ENCODE peak calls at places on chromosomes 3 and 15, in four cellular contexts. W, H, I and B are unnamed samples.

GRCh38 chr15:40161693-40162401 is 978 bp downstream of the BUB1B start:
- DNase-seq in W (no peak), I (peak; percentile 12), H (no peak), B (no peak)

GRCh38 chr3:48232734-48233133 is 8.2 kb upstream of the ZNF589 start:
- DNase-seq in H (peak; percentile 69), I (peak; percentile 94), W (peak; percentile 79), B (peak; percentile 86)

GRCh38 chr15:92140802-92141201 is 252.9 kb upstream of the ST8SIA2 start:
- DNase-seq in I (no peak), W (no peak), H (no peak), B (no peak)

GRCh38 chr3:63333815-63334214 is 55.7 kb downstream of the SYNPR start:
- DNase-seq in W (peak; percentile 46), H (no peak), I (peak; percentile 41), B (no peak)

GRCh38 chr3:66336358-66336766 is 115.6 kb downstream of the SLC25A26 start:
- DNase-seq in I (no peak), W (peak; percentile 12), H (no peak), B (no peak)

GRCh38 chr3:61638721-61639120 is 77.3 kb downstream of the PTPRG start:
- DNase-seq in H (no peak), W (peak; percentile 51), I (no peak), B (no peak)

GRCh38 chr15:64500695-64501395 is 40.5 kb downstream of the ZNF609 start:
- DNase-seq in W (no peak), I (no peak), H (no peak), B (no peak)

GRCh38 chr3:76470285-76470684 is 569.6 kb upstream of the ROBO2 start:
- DNase-seq in W (peak; percentile 91), H (no peak), I (no peak), B (no peak)

GRCh38 chr3:106813742-106814141 is 563.5 kb upstream of the CCDC54 start:
- DNase-seq in W (no peak), I (no peak), H (no peak), B (no peak)

GRCh38 chr15:67783303-67783702 is 42.0 kb upstream of the SKOR1 start:
- DNase-seq in I (no peak), W (no peak), H (no peak), B (no peak)

GRCh38 chr3:185126201-185126600 is 26.7 kb downstream of the C3orf70 start:
- DNase-seq in I (no peak), W (no peak), H (no peak), B (no peak)

GRCh38 chr15:57356636-57357035 is 19.7 kb upstream of the CGNL1 start:
- DNase-seq in H (no peak), I (peak; percentile 80), W (peak; percentile 62), B (peak; percentile 69)

GRCh38 chr15:73291441-73291840 is 77.3 kb downstream of the HCN4 start:
- DNase-seq in W (no peak), H (no peak), I (no peak), B (no peak)
- TF ChIP-seq EZH2 in W (no peak), H (no peak), I (no peak), B (no peak)

GRCh38 chr3:196220587-196220986 is 4.3 kb downstream of the SLC51A start:
- DNase-seq in W (no peak), H (no peak), I (no peak), B (no peak)

GRCh38 chr3:196220991-196221390 is 4.7 kb downstream of the SLC51A start:
- DNase-seq in W (no peak), I (no peak), H (no peak), B (no peak)

GRCh38 chr3:196219970-196220311 is 3.6 kb downstream of the SLC51A start:
- DNase-seq in H (no peak), I (no peak), W (no peak), B (no peak)

GRCh38 chr3:196218155-196218712 is 1.9 kb downstream of the SLC51A start:
- DNase-seq in H (no peak), I (no peak), W (no peak), B (no peak)

DNA sequence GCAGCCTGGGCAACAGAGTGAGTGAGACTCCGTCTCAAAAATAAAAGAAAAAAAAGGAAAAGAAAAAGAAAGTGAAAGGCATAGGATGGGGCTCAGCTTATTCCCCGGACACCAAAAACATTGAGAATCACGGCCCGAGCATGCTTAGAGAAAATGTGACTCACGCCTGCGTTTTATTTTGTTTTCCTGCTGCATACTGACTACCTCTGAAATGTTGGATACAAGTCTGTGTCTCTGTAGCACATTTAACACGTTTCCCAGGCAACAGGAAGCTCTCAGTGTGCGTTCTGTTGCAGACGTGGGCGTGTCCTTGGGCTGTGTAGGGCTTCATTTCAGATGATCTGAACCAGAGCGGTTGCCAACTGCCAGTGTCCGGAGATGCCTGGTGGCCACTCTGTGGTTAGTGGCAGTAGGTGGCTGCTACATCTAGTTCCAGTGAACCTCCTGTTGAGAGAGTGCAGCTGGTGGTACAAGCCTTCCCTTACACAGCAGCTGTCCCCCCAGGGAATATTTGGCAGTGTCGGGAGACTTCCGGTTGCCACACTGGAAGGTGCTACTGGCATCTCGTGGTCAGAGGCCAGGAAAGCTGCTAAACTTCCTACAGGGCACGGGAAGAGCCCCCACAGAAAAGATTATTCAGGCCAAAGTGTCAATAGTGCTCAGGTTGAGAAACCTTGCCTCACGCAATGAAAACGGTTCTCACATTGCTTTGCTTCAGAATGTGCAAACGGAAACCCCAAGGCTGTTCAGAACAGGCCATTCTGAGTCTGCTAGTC is 3.0 kb downstream of the SLC51A start:
- DNase-seq in H (peak; percentile 77), W (peak; percentile 97), I (peak; percentile 39), B (peak; percentile 33)
- TF ChIP-seq EZH2phosphoT487 in H (no peak), W (no peak), I (no peak), B (no peak)

GRCh38 chr3:23919628-23920027 is 2.7 kb downstream of the RPL15 start:
- DNase-seq in W (no peak), I (no peak), H (no peak), B (no peak)
- H3K4me3 ChIP-seq in W (peak overlapping the region; percentile 95), I (no peak overlapping the region), H (no peak overlapping the region), B (peak overlapping the region; percentile 23)

GRCh38 chr3:107928084-107928445 is 162.8 kb downstream of the CD47 start:
- DNase-seq in W (peak; percentile 72), I (peak; percentile 54), H (peak; percentile 42), B (no peak)

GRCh38 chr3:107933450-107933849 is 157.4 kb downstream of the CD47 start:
- DNase-seq in I (no peak), W (no peak), H (no peak), B (no peak)

DNA sequence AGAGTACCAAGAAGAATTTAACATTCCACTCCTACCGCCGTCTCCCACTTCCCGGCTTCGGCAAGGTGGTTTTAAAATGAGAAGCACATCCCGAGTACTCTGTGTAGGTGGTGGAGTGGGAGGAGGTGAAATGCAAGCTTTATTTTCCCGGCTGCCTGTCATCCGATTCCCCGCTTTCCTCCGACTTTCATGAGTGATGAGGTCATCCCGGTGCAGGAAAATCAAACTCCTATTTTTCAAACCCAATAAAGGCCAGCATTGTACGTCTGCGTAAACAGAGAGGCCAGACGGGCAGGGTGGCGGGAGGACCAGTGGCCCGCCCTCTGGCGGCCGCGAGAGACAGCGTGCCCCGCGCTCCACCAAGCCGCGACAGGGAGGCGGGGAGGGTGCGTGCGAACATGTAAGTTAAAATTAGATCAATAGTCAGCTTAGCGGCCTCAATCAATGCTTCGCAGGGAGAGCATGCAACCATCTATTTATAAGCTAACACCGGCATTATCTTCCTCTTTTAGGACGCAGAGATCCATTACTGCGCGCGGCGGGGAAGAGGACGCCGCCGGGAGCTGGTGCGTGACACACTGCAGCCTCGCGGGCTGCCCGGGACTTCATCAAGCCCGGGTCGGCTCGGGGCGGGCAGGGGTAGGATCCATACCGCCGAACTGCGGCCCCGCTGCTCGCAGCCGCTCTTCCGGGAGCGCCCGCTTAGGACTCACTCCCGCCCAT is 163.3 kb downstream of the CD47 start:
- DNase-seq in H (peak; percentile 86), W (peak; percentile 88), I (peak; percentile 82), B (peak; percentile 82)
- TF ChIP-seq EZH2 in H (no peak), W (no peak), I (no peak), B (no peak)

GRCh38 chr3:149813367-149814281 is 609 bp downstream of the RNF13 start:
- DNase-seq in I (peak; percentile 72), W (peak; percentile 81), H (peak; percentile 47), B (peak; percentile 64)
- TF ChIP-seq EZH2phosphoT487 in I (no peak), W (no peak), H (no peak), B (no peak)

DNA sequence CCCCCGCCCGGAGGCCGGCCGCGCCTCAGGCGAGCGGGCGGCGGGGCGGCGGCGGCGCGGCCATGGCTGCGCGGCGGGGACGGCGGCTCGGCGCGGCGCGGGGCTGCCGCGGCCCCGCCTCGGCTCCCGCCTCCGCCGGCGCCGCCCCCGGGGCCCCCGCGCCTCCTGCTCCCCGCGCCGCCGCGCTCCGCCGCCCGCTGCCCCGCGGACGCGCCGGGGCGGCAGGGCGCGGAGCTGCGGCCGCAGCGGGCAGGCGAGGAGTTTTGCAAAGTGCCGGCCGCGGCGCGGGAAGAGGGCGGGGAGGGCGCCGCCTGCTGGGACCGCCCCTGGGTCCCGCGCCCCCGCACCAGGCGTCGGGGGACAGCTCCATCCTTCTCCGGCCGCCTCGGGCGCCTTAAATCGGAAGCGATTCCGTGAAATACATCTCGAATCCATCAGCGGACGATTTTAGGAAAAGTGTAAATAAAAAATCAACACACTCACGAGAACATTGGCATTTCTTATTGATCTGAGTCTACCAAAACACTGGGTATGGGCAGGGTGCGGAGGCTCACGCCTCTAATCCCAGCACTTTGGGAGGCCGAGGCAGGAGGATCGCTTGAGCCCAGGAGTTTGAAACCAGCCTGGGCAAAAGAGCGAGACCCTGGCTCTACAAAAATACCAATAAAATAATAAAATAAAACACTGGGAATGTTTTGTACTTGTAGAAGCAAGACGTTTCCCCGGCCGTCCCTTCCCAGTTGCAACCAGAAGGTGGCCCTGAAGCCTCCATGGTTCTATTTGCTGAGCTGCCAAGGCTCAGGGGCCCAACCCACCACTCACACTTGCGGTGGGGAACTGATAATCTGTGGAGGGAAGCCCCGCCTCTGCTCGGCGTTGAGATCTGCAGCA is 136.9 kb downstream of the NUP210 start:
- DNase-seq in I (peak; percentile 87), H (peak; percentile 52), W (peak; percentile 40), B (peak; percentile 70)
- H3K4me3 ChIP-seq in I (peak overlapping the region; percentile 71), H (peak overlapping the region; percentile 39), W (peak overlapping the region; percentile 45), B (peak overlapping the region; percentile 66)

GRCh38 chr3:32237670-32238026 is 832 bp upstream of the CMTM8 start:
- DNase-seq in W (no peak), I (peak; percentile 40), H (no peak), B (no peak)

GRCh38 chr3:32238816-32239637 is 547 bp downstream of the CMTM8 start:
- DNase-seq in H (peak; percentile 31), I (peak; percentile 63), W (peak; percentile 58), B (no peak)

GRCh38 chr3:32236377-32236776 is 2.1 kb upstream of the CMTM8 start:
- DNase-seq in H (no peak), I (no peak), W (no peak), B (no peak)

GRCh38 chr3:32239638-32240550 is 1.4 kb downstream of the CMTM8 start:
- DNase-seq in W (peak; percentile 22), I (peak; percentile 80), H (peak; percentile 60), B (peak; percentile 52)

DNA sequence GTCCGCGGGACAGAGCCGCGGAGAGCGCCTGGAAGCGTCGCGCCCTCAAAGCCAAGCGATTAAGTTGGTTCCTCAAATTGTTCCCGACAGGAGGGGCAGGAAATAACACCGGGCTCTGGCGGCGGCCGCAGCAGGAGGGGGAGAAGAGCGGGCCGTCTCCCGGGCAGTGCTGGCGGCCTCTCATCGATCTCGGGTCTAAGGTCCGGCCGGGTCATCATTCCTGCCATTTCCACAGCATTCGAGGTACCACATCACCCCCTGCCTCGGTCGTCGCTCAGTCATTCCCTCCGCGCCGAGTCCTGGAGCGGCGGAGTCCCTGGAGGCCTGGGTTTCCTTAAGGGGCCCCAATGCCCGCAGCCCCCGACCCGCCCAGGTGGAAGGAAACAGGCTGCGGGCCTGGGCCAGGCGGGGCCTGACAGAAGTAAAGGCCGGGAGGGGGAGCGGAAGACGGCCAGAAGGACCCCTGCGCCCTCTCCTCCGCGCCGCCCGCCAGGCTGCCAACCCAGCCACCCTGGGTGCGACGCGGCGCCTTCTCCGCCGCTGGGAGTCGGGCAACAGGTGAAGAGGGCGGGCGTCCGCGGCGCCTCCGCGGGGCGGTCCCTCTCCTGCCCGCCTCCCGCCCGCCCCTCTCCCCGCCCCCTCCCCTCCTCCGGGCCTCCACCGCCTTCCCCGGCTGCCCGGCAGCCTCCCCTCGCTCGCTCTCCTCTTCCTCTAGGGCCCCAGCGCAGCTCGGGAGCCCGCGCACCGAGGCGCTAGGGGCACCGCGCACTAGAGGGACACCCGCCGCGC is at the start of gene CMTM8:
- DNase-seq in W (peak; percentile 28), H (peak; percentile 87), I (peak; percentile 83), B (peak; percentile 88)
- TF ChIP-seq EZH2 in W (no peak), H (no peak), I (no peak), B (peak; percentile 70)